ENCODE peak calls at places on chromosomes 4 and X, in ten cellular contexts. One of them, this sample, is unnamed.

GRCh38 chr4:123661080-123661737 is 264.6 kb downstream of the SPRY1 start:
- DNase-seq in CD14-positive monocyte: no peak
- DNase-seq in HEK293T: no peak
- DNase-seq in posterior vena cava: no peak
- DNase-seq in myocyte: peak
- DNase-seq in H4: no peak
- DNase-seq in tibial nerve: no peak
- DNase-seq in psoas muscle: no peak
- DNase-seq in GM03348: peak
- DNase-seq in aorta: no peak
- DNase-seq in this sample: no peak

GRCh38 chr4:176435891-176436499 is 116.2 kb downstream of the SPCS3 start:
- DNase-seq in GM03348: no peak
- DNase-seq in posterior vena cava: no peak
- DNase-seq in aorta: no peak
- DNase-seq in myocyte: peak
- DNase-seq in H4: no peak
- DNase-seq in HEK293T: no peak
- DNase-seq in CD14-positive monocyte: no peak
- DNase-seq in psoas muscle: no peak
- DNase-seq in tibial nerve: no peak
- DNase-seq in this sample: no peak

GRCh38 chr4:167715176-167715575 is 377.2 kb upstream of the ANXA10 start:
- DNase-seq in tibial nerve: no peak
- DNase-seq in CD14-positive monocyte: no peak
- DNase-seq in posterior vena cava: no peak
- DNase-seq in HEK293T: no peak
- DNase-seq in GM03348: no peak
- DNase-seq in aorta: no peak
- DNase-seq in myocyte: no peak
- DNase-seq in H4: no peak
- DNase-seq in psoas muscle: no peak
- DNase-seq in this sample: no peak

GRCh38 chrX:154695913-154696312 is 42.5 kb upstream of the CTAG2 start:
- DNase-seq in psoas muscle: no peak
- DNase-seq in posterior vena cava: no peak
- DNase-seq in myocyte: peak
- DNase-seq in tibial nerve: no peak
- DNase-seq in aorta: no peak
- DNase-seq in H4: no peak
- DNase-seq in CD14-positive monocyte: no peak
- DNase-seq in GM03348: peak
- DNase-seq in HEK293T: no peak
- DNase-seq in this sample: no peak

GRCh38 chrX:48972214-48973164 is 845 bp upstream of the KCND1 start:
- DNase-seq in myocyte: peak
- DNase-seq in aorta: no peak
- DNase-seq in CD14-positive monocyte: no peak
- DNase-seq in psoas muscle: no peak
- DNase-seq in HEK293T: peak
- DNase-seq in tibial nerve: peak
- DNase-seq in H4: peak
- DNase-seq in posterior vena cava: no peak
- DNase-seq in GM03348: peak
- DNase-seq in this sample: no peak

GRCh38 chrX:15600071-15600470 is 689 bp downstream of the ACE2 start:
- DNase-seq in H4: no peak
- DNase-seq in psoas muscle: no peak
- DNase-seq in GM03348: no peak
- DNase-seq in CD14-positive monocyte: no peak
- DNase-seq in posterior vena cava: no peak
- DNase-seq in aorta: no peak
- DNase-seq in tibial nerve: no peak
- DNase-seq in myocyte: no peak
- DNase-seq in HEK293T: no peak
- DNase-seq in this sample: no peak

GRCh38 chr4:8819019-8819418 is 52.6 kb downstream of the HMX1 start:
- DNase-seq in H4: no peak
- DNase-seq in posterior vena cava: peak
- DNase-seq in HEK293T: no peak
- DNase-seq in aorta: peak
- DNase-seq in CD14-positive monocyte: peak
- DNase-seq in myocyte: no peak
- DNase-seq in GM03348: no peak
- DNase-seq in tibial nerve: no peak
- DNase-seq in psoas muscle: peak
- DNase-seq in this sample: no peak

GRCh38 chrX:49829016-49829415 is at the start of gene PAGE4:
- DNase-seq in psoas muscle: no peak
- DNase-seq in CD14-positive monocyte: no peak
- DNase-seq in GM03348: no peak
- DNase-seq in tibial nerve: no peak
- DNase-seq in aorta: no peak
- DNase-seq in myocyte: no peak
- DNase-seq in posterior vena cava: no peak
- DNase-seq in HEK293T: no peak
- DNase-seq in H4: no peak
- DNase-seq in this sample: no peak

GRCh38 chr4:95729596-95729995 is 110.3 kb upstream of the PDHA2 start:
- DNase-seq in HEK293T: no peak
- DNase-seq in myocyte: no peak
- DNase-seq in GM03348: no peak
- DNase-seq in H4: no peak
- DNase-seq in aorta: no peak
- DNase-seq in psoas muscle: no peak
- DNase-seq in posterior vena cava: no peak
- DNase-seq in CD14-positive monocyte: no peak
- DNase-seq in tibial nerve: no peak
- DNase-seq in this sample: no peak

GRCh38 chr4:150679018-150679766 is 97.2 kb downstream of the MAB21L2 start:
- DNase-seq in aorta: no peak
- DNase-seq in CD14-positive monocyte: no peak
- DNase-seq in psoas muscle: no peak
- DNase-seq in myocyte: no peak
- DNase-seq in H4: no peak
- DNase-seq in tibial nerve: no peak
- DNase-seq in posterior vena cava: no peak
- DNase-seq in HEK293T: no peak
- DNase-seq in GM03348: peak
- DNase-seq in this sample: no peak

GRCh38 chr4:51843309-51844156 is 580 bp downstream of the DCUN1D4 start:
- DNase-seq in H4: peak
- DNase-seq in posterior vena cava: peak
- DNase-seq in aorta: peak
- DNase-seq in CD14-positive monocyte: peak
- DNase-seq in GM03348: peak
- DNase-seq in psoas muscle: peak
- DNase-seq in myocyte: peak
- DNase-seq in HEK293T: no peak
- DNase-seq in tibial nerve: peak
- DNase-seq in this sample: peak

GRCh38 chr4:182600093-182600492 is 317.1 kb downstream of the DCTD start:
- DNase-seq in HEK293T: no peak
- DNase-seq in CD14-positive monocyte: no peak
- DNase-seq in posterior vena cava: no peak
- DNase-seq in myocyte: no peak
- DNase-seq in GM03348: no peak
- DNase-seq in H4: no peak
- DNase-seq in aorta: no peak
- DNase-seq in tibial nerve: no peak
- DNase-seq in psoas muscle: no peak
- DNase-seq in this sample: no peak

GRCh38 chr4:21469438-21470032 is 479.0 kb downstream of the KCNIP4 start:
- DNase-seq in HEK293T: peak
- DNase-seq in CD14-positive monocyte: no peak
- DNase-seq in H4: peak
- DNase-seq in myocyte: peak
- DNase-seq in aorta: no peak
- DNase-seq in psoas muscle: no peak
- DNase-seq in posterior vena cava: no peak
- DNase-seq in GM03348: peak
- DNase-seq in tibial nerve: no peak
- DNase-seq in this sample: no peak

GRCh38 chr4:91734682-91735081 is 569.1 kb upstream of the GRID2 start:
- DNase-seq in GM03348: no peak
- DNase-seq in myocyte: no peak
- DNase-seq in tibial nerve: no peak
- DNase-seq in H4: peak
- DNase-seq in HEK293T: no peak
- DNase-seq in psoas muscle: no peak
- DNase-seq in CD14-positive monocyte: no peak
- DNase-seq in aorta: no peak
- DNase-seq in posterior vena cava: no peak
- DNase-seq in this sample: no peak

GRCh38 chr4:113627321-113627720 is 134.2 kb downstream of the CAMK2D start:
- DNase-seq in GM03348: no peak
- DNase-seq in psoas muscle: no peak
- DNase-seq in HEK293T: no peak
- DNase-seq in H4: no peak
- DNase-seq in aorta: no peak
- DNase-seq in myocyte: no peak
- DNase-seq in CD14-positive monocyte: no peak
- DNase-seq in posterior vena cava: no peak
- DNase-seq in tibial nerve: no peak
- DNase-seq in this sample: no peak

GRCh38 chr4:136458326-136458725 is 1074.0 kb downstream of the PCDH18 start:
- DNase-seq in posterior vena cava: no peak
- DNase-seq in psoas muscle: peak
- DNase-seq in HEK293T: no peak
- DNase-seq in CD14-positive monocyte: no peak
- DNase-seq in aorta: no peak
- DNase-seq in GM03348: no peak
- DNase-seq in H4: no peak
- DNase-seq in myocyte: no peak
- DNase-seq in tibial nerve: no peak
- DNase-seq in this sample: peak

GRCh38 chr4:41622816-41623215 is 84.9 kb downstream of the LIMCH1 start:
- DNase-seq in CD14-positive monocyte: no peak
- DNase-seq in psoas muscle: no peak
- DNase-seq in H4: no peak
- DNase-seq in tibial nerve: no peak
- DNase-seq in HEK293T: no peak
- DNase-seq in posterior vena cava: no peak
- DNase-seq in myocyte: no peak
- DNase-seq in GM03348: no peak
- DNase-seq in aorta: no peak
- DNase-seq in this sample: no peak

GRCh38 chr4:8214091-8214490 is 15.0 kb downstream of the SH3TC1 start:
- DNase-seq in GM03348: no peak
- DNase-seq in myocyte: no peak
- DNase-seq in HEK293T: no peak
- DNase-seq in posterior vena cava: no peak
- DNase-seq in tibial nerve: no peak
- DNase-seq in H4: no peak
- DNase-seq in aorta: no peak
- DNase-seq in CD14-positive monocyte: no peak
- DNase-seq in psoas muscle: no peak
- DNase-seq in this sample: no peak

GRCh38 chr4:95215991-95216605 is 332.7 kb downstream of the UNC5C start:
- DNase-seq in posterior vena cava: no peak
- DNase-seq in tibial nerve: no peak
- DNase-seq in psoas muscle: no peak
- DNase-seq in aorta: no peak
- DNase-seq in myocyte: peak
- DNase-seq in H4: no peak
- DNase-seq in GM03348: peak
- DNase-seq in HEK293T: no peak
- DNase-seq in CD14-positive monocyte: no peak
- DNase-seq in this sample: no peak

GRCh38 chr4:184645904-184646610 is 3.2 kb downstream of the CASP3 start:
- DNase-seq in GM03348: no peak
- DNase-seq in posterior vena cava: no peak
- DNase-seq in H4: no peak
- DNase-seq in CD14-positive monocyte: no peak
- DNase-seq in myocyte: no peak
- DNase-seq in psoas muscle: no peak
- DNase-seq in aorta: no peak
- DNase-seq in tibial nerve: no peak
- DNase-seq in HEK293T: no peak
- DNase-seq in this sample: no peak

GRCh38 chr4:75916091-75916661 is 13.9 kb upstream of the PPEF2 start:
- DNase-seq in GM03348: peak
- DNase-seq in myocyte: peak
- DNase-seq in posterior vena cava: no peak
- DNase-seq in CD14-positive monocyte: no peak
- DNase-seq in psoas muscle: no peak
- DNase-seq in aorta: no peak
- DNase-seq in tibial nerve: no peak
- DNase-seq in HEK293T: peak
- DNase-seq in H4: peak
- DNase-seq in this sample: no peak

GRCh38 chr4:184388106-184388505 is 86.2 kb downstream of the IRF2 start:
- DNase-seq in tibial nerve: no peak
- DNase-seq in GM03348: no peak
- DNase-seq in CD14-positive monocyte: no peak
- DNase-seq in HEK293T: no peak
- DNase-seq in H4: no peak
- DNase-seq in myocyte: no peak
- DNase-seq in psoas muscle: no peak
- DNase-seq in posterior vena cava: no peak
- DNase-seq in aorta: no peak
- DNase-seq in this sample: no peak

GRCh38 chrX:12789976-12790375 is 1.2 kb upstream of the PRPS2 start:
- DNase-seq in myocyte: no peak
- DNase-seq in aorta: no peak
- DNase-seq in psoas muscle: no peak
- DNase-seq in HEK293T: no peak
- DNase-seq in tibial nerve: no peak
- DNase-seq in H4: no peak
- DNase-seq in posterior vena cava: no peak
- DNase-seq in GM03348: no peak
- DNase-seq in CD14-positive monocyte: no peak
- DNase-seq in this sample: no peak

GRCh38 chr4:8909548-8909947 is 37.9 kb upstream of the HMX1 start:
- DNase-seq in CD14-positive monocyte: no peak
- DNase-seq in HEK293T: no peak
- DNase-seq in aorta: peak
- DNase-seq in tibial nerve: no peak
- DNase-seq in GM03348: no peak
- DNase-seq in H4: peak
- DNase-seq in posterior vena cava: no peak
- DNase-seq in myocyte: no peak
- DNase-seq in psoas muscle: no peak
- DNase-seq in this sample: no peak

GRCh38 chr4:5142726-5143125 is 91.4 kb downstream of the STK32B start:
- DNase-seq in posterior vena cava: no peak
- DNase-seq in myocyte: peak
- DNase-seq in GM03348: peak
- DNase-seq in tibial nerve: peak
- DNase-seq in H4: peak
- DNase-seq in psoas muscle: no peak
- DNase-seq in CD14-positive monocyte: no peak
- DNase-seq in HEK293T: no peak
- DNase-seq in aorta: no peak
- DNase-seq in this sample: no peak

GRCh38 chr4:10272511-10272910 is 155.9 kb upstream of the WDR1 start:
- DNase-seq in myocyte: no peak
- DNase-seq in HEK293T: no peak
- DNase-seq in psoas muscle: no peak
- DNase-seq in GM03348: no peak
- DNase-seq in posterior vena cava: no peak
- DNase-seq in H4: no peak
- DNase-seq in CD14-positive monocyte: no peak
- DNase-seq in tibial nerve: no peak
- DNase-seq in aorta: no peak
- DNase-seq in this sample: peak

GRCh38 chrX:43845776-43846175 is 36.5 kb downstream of the MAOB start:
- DNase-seq in myocyte: no peak
- DNase-seq in H4: no peak
- DNase-seq in tibial nerve: no peak
- DNase-seq in posterior vena cava: no peak
- DNase-seq in GM03348: no peak
- DNase-seq in aorta: no peak
- DNase-seq in HEK293T: no peak
- DNase-seq in psoas muscle: no peak
- DNase-seq in CD14-positive monocyte: no peak
- DNase-seq in this sample: no peak

GRCh38 chr4:95548738-95549245 is at the start of gene UNC5C:
- DNase-seq in aorta: peak
- DNase-seq in myocyte: peak
- DNase-seq in H4: peak
- DNase-seq in psoas muscle: peak
- DNase-seq in tibial nerve: peak
- DNase-seq in HEK293T: peak
- DNase-seq in GM03348: peak
- DNase-seq in posterior vena cava: peak
- DNase-seq in CD14-positive monocyte: peak
- DNase-seq in this sample: peak

This sample was measured in Right ventricle myocardium inferior.